ENCODE peak calls at places on chromosome 4, in seven cellular contexts. One of them, this sample, is unnamed.

GRCh38 chr4:40516651-40517050 is 113.0 kb downstream of the RBM47 start:
- DNase-seq in RCC 7860: no peak
- DNase-seq in CMK: no peak
- DNase-seq in substantia nigra: no peak
- DNase-seq in EH: no peak
- DNase-seq in lung: no peak
- DNase-seq in astrocyte: no peak
- DNase-seq in this sample: no peak

GRCh38 chr4:103895876-103896465 is 176.2 kb upstream of the TACR3 start:
- DNase-seq in astrocyte: no peak
- DNase-seq in substantia nigra: no peak
- DNase-seq in RCC 7860: no peak
- DNase-seq in EH: no peak
- DNase-seq in lung: no peak
- DNase-seq in CMK: no peak
- DNase-seq in this sample: no peak

GRCh38 chr4:125187621-125188176 is 127.1 kb upstream of the FAT4 start:
- DNase-seq in astrocyte: peak; percentile 80
- DNase-seq in substantia nigra: no peak
- DNase-seq in lung: no peak
- DNase-seq in RCC 7860: no peak
- DNase-seq in EH: peak; percentile 86
- DNase-seq in CMK: no peak
- DNase-seq in this sample: no peak

GRCh38 chr4:173318648-173319211 is 15.4 kb downstream of the HMGB2 start:
- DNase-seq in CMK: no peak
- DNase-seq in substantia nigra: no peak
- DNase-seq in astrocyte: peak; percentile 44
- DNase-seq in EH: peak; percentile 59
- DNase-seq in lung: no peak
- DNase-seq in RCC 7860: peak; percentile 13
- DNase-seq in this sample: no peak

GRCh38 chr4:163536101-163536500 is 41.6 kb downstream of the TMA16 start:
- DNase-seq in lung: no peak
- DNase-seq in astrocyte: peak; percentile 10
- DNase-seq in RCC 7860: no peak
- DNase-seq in substantia nigra: no peak
- DNase-seq in CMK: no peak
- DNase-seq in EH: no peak
- DNase-seq in this sample: no peak

GRCh38 chr4:137468836-137469235 is 63.5 kb downstream of the PCDH18 start:
- DNase-seq in lung: no peak
- DNase-seq in RCC 7860: no peak
- DNase-seq in substantia nigra: no peak
- DNase-seq in astrocyte: no peak
- DNase-seq in CMK: no peak
- DNase-seq in EH: no peak
- DNase-seq in this sample: no peak

GRCh38 chr4:55475394-55476243 is 71.1 kb downstream of the CLOCK start:
- DNase-seq in substantia nigra: no peak
- DNase-seq in RCC 7860: peak; percentile 47
- DNase-seq in CMK: no peak
- DNase-seq in astrocyte: peak; percentile 84
- DNase-seq in lung: no peak
- DNase-seq in EH: peak; percentile 81
- DNase-seq in this sample: no peak

GRCh38 chr4:1604706-1605205 is 79.4 kb downstream of the FAM53A start:
- DNase-seq in EH: no peak
- DNase-seq in lung: no peak
- DNase-seq in substantia nigra: no peak
- DNase-seq in RCC 7860: no peak
- DNase-seq in astrocyte: no peak
- DNase-seq in CMK: no peak
- DNase-seq in this sample: no peak

GRCh38 chr4:96293806-96294205 is 453.9 kb downstream of the PDHA2 start:
- DNase-seq in lung: no peak
- DNase-seq in substantia nigra: no peak
- DNase-seq in EH: no peak
- DNase-seq in astrocyte: no peak
- DNase-seq in CMK: no peak
- DNase-seq in RCC 7860: no peak
- DNase-seq in this sample: no peak

GRCh38 chr4:107826427-107826980 is 1.8 kb downstream of the SGMS2 start:
- DNase-seq in CMK: no peak
- DNase-seq in substantia nigra: no peak
- DNase-seq in astrocyte: no peak
- DNase-seq in lung: no peak
- DNase-seq in EH: no peak
- DNase-seq in RCC 7860: peak; percentile 11
- DNase-seq in this sample: no peak

This sample was measured in GDM1.